ENCODE peak calls at places on chromosome 13, in five cellular contexts. G, R, J, A and U are unnamed samples.

GRCh38 chr13:114151031-114151430 is 18.6 kb upstream of the RASA3 start:
- DNase-seq in R (no peak), J (no peak), A (no peak), G (no peak), U (no peak)

GRCh38 chr13:95129004-95129403 is 172.2 kb downstream of the ABCC4 start:
- DNase-seq in J (no peak), R (no peak), A (no peak), G (no peak), U (no peak)

GRCh38 chr13:79799466-79799865 is 318.5 kb downstream of the NDFIP2 start:
- DNase-seq in R (no peak), G (no peak), A (no peak), J (no peak), U (no peak)

GRCh38 chr13:22076658-22077057 is 405.8 kb downstream of the FGF9 start:
- DNase-seq in J (no peak), A (no peak), R (no peak), G (no peak), U (no peak)

GRCh38 chr13:43994999-43995859 is 115.5 kb downstream of the LACC1 start:
- DNase-seq in J (no peak), G (no peak), A (no peak), R (no peak), U (no peak)

GRCh38 chr13:37868691-37869505 is 674 bp downstream of the TRPC4 start:
- DNase-seq in A (no peak), G (no peak), J (no peak), R (peak), U (no peak)

GRCh38 chr13:112105884-112106283 is 38.9 kb downstream of the SOX1 start:
- DNase-seq in R (no peak), J (no peak), A (no peak), G (no peak), U (no peak)

GRCh38 chr13:96652506-96652905 is 341.8 kb downstream of the OXGR1 start:
- DNase-seq in J (no peak), R (no peak), G (no peak), A (no peak), U (no peak)

GRCh38 chr13:93080587-93080986 is 146.0 kb upstream of the GPC6 start:
- DNase-seq in A (no peak), J (no peak), R (peak), G (peak), U (no peak)

GRCh38 chr13:106357198-106357597 is 178.3 kb downstream of the EFNB2 start:
- DNase-seq in G (peak), A (no peak), R (no peak), J (no peak), U (no peak)

GRCh38 chr13:25980255-25980654 is 71.6 kb downstream of the SHISA2 start:
- DNase-seq in G (no peak), J (no peak), R (peak), A (no peak), U (peak)

GRCh38 chr13:28796938-28797257 is 23.2 kb upstream of the MTUS2 start:
- DNase-seq in A (no peak), J (no peak), R (no peak), G (no peak), U (no peak)

GRCh38 chr13:90352763-90353162 is 994.7 kb upstream of the MIR17HG start:
- DNase-seq in G (no peak), R (no peak), A (no peak), J (no peak), U (no peak)

GRCh38 chr13:51894239-51894638 is 32.5 kb downstream of the CCDC70 start:
- DNase-seq in A (no peak), G (peak), J (no peak), R (no peak), U (no peak)

GRCh38 chr13:101988140-101988539 is 413.7 kb downstream of the FGF14 start:
- DNase-seq in G (no peak), J (no peak), A (no peak), R (no peak), U (no peak)

GRCh38 chr13:54317722-54318121 is 1289.1 kb downstream of the OLFM4 start:
- DNase-seq in A (no peak), J (no peak), R (no peak), G (no peak), U (no peak)

GRCh38 chr13:97278395-97279078 is 56.4 kb downstream of the MBNL2 start:
- DNase-seq in J (no peak), G (peak), A (no peak), R (no peak), U (no peak)

GRCh38 chr13:63285426-63285825 is 1869.8 kb upstream of the PCDH20 start:
- DNase-seq in A (no peak), G (no peak), J (no peak), R (no peak), U (no peak)

GRCh38 chr13:80256352-80256932 is 84.5 kb downstream of the SPRY2 start:
- DNase-seq in R (no peak), G (no peak), A (no peak), J (peak), U (no peak)

GRCh38 chr13:40236566-40237168 is 429.8 kb downstream of the FOXO1 start:
- DNase-seq in G (no peak), R (no peak), J (no peak), A (no peak), U (no peak)

GRCh38 chr13:40232321-40232720 is 434.1 kb downstream of the FOXO1 start:
- DNase-seq in R (no peak), G (no peak), A (no peak), J (no peak), U (no peak)

GRCh38 chr13:40235160-40235796 is 431.2 kb downstream of the FOXO1 start:
- DNase-seq in A (no peak), R (no peak), G (no peak), J (no peak), U (no peak)

GRCh38 chr13:40231311-40231710 is 435.1 kb downstream of the FOXO1 start:
- DNase-seq in J (no peak), G (no peak), A (no peak), R (no peak), U (no peak)

DNA sequence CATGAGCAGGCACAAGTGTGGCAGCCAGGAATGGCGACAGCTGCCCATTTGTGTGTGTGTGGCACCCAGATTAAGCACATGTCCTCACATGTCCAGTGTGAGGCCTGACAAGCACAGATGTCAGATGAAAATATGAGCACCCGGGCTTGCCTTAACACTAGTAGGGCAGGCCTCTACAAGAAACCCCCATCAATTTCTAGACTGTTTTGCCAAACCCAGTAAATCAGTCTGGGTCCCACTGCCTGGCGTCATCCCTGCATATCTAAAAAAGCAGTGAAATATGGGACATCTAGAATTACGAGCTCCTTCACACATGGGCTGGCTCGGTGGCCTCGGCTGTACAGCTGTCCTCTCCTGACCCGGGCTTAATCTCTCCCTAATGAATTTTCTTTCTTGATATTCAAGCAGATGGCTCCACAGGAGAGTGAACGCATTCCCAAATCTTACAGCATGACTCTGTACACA is 432.7 kb downstream of the FOXO1 start:
- DNase-seq in A (no peak), G (peak), J (no peak), R (no peak), U (no peak)
- H3K4me3 ChIP-seq in A (no peak), G (no peak), J (no peak), R (no peak), U (no peak)

GRCh38 chr13:75050419-75051066 is 431.4 kb downstream of the TBC1D4 start:
- DNase-seq in G (no peak), R (peak), A (no peak), J (no peak), U (no peak)
- H3K4me3 ChIP-seq in G (no peak), R (no peak), A (no peak), J (no peak), U (no peak)

GRCh38 chr13:27403727-27404385 is 20.6 kb upstream of the GTF3A start:
- DNase-seq in G (no peak), R (no peak), J (no peak), A (no peak), U (no peak)
- H3K4me3 ChIP-seq in G (no peak), R (no peak), J (no peak), A (no peak), U (no peak)

GRCh38 chr13:24927810-24928404 is 163.9 kb downstream of the RNF17 start:
- DNase-seq in G (peak), R (no peak), J (no peak), A (no peak), U (no peak)

GRCh38 chr13:24929196-24929595 is 165.2 kb downstream of the RNF17 start:
- DNase-seq in R (no peak), A (no peak), J (no peak), G (no peak), U (no peak)

DNA sequence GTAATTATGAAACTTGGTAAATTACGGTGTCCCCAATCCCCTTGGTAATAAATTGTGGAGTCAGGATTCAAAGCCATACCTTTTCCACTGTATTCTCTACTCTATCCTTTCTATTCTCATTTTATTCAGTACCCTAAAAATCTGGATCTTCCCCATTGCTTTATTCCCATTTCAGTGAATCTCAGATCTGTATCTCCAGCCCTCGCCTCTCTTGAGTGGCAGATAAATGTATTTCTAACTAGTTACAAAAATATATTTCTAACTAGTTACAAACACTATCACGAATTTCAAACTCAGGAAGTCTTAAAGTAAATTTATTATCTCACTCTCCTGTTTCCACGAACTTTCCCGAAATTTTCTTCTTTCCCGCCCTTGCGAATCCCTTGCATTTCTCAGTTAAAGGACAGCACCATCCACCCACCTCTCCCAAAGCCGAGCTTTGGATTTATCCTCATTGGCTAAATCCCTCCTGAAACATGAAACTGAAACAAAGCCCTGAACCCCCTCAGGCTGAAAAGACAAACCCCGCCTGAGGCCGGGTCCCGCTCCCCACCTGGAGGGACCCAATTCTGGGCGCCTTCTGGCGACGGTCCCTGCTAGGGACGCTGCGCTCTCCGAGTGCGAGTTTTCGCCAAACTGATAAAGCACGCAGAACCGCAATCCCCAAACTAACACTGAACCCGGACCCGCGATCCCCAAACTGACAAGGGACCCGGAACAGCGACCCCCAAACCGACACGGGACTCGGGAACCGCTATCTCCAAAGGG is 164.3 kb upstream of the PABPC3 start:
- DNase-seq in R (no peak), G (no peak), J (no peak), A (no peak), U (no peak)
- H3K4me3 ChIP-seq in R (peak), G (no peak), J (no peak), A (no peak), U (no peak)

GRCh38 chr13:99905224-99905623 is 66.3 kb downstream of the ZIC5 start:
- DNase-seq in G (no peak), R (no peak), J (no peak), A (no peak), U (no peak)
- H3K4me3 ChIP-seq in G (no peak), R (no peak), J (no peak), A (no peak), U (no peak)

DNA sequence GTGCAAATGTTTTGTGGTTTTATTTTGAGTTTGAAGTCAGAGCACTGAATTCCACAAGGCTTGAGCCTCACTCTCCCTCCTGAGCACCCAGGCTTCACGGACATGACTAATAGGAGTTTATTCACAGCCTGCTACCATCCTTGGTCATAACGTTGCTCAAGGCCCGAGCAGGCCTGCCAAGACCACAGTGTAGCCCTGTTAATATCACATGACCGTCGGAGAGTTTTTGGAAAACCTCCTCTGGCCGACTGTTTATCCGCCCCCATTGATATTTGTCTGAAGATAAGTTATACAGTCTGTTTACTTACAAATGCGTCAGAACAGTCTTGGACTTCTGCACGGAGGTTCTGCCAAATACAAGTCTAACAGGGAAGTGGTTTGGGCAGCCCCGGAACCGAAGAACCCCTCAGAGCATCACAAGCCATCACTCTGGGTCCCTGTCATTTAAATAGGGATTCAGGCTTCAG is 89.9 kb downstream of the COL4A2 start:
- DNase-seq in G (peak), J (no peak), R (peak), A (no peak), U (no peak)
- H3K4me3 ChIP-seq in G (peak), J (no peak), R (no peak), A (no peak), U (no peak)

DNA sequence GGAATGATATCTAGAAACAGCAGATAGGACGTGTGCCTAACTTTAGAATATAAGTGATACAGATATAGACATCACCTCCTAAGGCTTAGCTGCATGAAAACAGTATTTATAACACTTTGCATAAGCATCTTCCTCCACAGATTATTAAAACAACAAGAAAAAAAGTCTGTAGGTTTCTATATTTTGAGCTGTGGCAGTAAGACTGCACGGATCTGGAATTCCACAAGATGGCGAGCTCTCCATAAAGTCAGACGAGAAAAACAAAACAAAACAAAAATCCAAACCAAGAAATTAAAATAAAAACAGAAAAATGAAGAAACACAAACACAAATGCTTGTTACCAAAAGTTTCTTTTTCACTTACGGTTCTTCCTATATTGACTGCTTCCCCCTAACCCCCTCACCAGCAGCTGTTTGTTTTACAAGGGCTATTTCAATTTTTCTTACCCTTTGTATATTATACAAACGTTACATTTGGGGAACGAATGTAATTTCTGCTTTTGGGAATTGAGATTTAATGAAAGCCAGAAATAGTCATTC is 285.8 kb downstream of the MYO16 start:
- DNase-seq in G (peak), R (peak), A (no peak), J (no peak), U (no peak)
- H3K4me3 ChIP-seq in G (no peak), R (no peak), A (peak), J (peak), U (no peak)

GRCh38 chr13:46492946-46493345 is 60.0 kb upstream of the LRCH1 start:
- DNase-seq in A (no peak), R (peak), J (no peak), G (peak), U (peak)

GRCh38 chr13:46498650-46499049 is 54.3 kb upstream of the LRCH1 start:
- DNase-seq in R (no peak), G (no peak), A (no peak), J (no peak), U (no peak)

GRCh38 chr13:46495066-46495465 is 57.9 kb upstream of the LRCH1 start:
- DNase-seq in R (no peak), A (no peak), J (no peak), G (no peak), U (no peak)

GRCh38 chr13:46496086-46496485 is 56.9 kb upstream of the LRCH1 start:
- DNase-seq in G (no peak), R (no peak), A (no peak), J (no peak), U (no peak)

DNA sequence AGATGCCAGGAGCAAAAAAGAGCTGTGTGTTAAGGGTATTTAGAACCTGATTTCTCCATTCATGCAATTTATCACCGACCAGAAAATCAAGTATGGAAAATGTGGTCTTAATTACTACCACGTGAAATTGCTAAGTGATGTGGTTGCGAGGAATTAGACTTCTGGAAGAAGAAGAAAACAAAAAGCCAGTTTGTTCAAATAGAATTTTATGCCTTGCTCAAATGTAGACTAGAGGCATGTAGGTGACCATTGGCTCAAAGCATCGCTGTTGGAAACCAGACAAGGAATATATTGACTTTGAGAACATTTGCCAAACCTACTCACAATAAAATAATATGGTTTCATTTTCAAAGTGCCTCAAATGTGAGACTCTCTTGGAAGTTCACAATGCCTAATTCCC is 57.3 kb upstream of the LRCH1 start:
- DNase-seq in R (no peak), J (no peak), G (no peak), A (no peak), U (no peak)
- H3K4me3 ChIP-seq in R (no peak), J (no peak), G (no peak), A (no peak), U (no peak)

DNA sequence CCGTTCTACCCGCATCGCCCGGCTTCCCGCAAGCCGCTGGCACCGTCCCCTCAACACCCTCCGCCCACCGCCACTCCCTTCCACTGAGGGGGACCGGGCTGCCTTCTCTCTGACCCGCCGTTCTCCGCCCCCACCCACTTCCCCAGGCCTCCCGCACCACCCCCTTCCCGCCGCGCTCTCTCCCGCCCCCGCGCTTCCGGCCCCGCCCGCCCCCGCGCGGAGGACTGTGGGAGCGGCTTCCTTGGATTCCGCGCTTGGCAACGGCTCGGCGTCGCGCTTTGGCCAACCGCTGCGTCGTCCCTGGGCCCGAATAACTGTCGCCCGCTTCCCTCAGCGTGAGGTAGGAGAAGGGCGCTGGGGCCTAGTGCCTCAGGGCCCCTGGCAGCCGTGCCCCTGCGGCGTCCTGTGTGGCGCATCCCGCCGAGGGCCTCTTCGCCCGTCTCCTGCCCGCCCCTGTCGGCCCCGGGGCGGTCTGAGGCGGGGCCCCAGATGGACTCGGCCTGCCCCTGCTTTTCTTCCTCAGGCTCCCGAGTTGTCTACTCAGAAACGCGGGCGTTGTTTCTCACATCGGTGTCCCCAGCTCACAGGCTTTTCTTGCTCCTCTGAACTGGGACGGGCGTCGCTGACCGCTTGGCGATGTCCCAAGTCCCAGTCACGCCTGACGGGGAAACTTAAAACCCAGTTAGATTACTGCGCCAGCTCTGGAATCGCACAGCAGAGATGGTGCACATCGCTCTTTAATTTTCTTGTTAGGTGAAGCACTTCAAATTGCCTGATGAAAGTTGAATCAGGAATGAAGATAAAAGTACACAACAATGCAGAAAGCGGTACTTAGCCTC is at the start of gene IFT88:
- DNase-seq in G (peak), A (no peak), R (peak), J (peak), U (peak)
- H3K4me3 ChIP-seq in G (peak), A (peak), R (peak), J (peak), U (peak)